ENCODE peak calls at places on chromosomes 12 and 14, in nine cellular contexts. Q is tibial artery, M is heart left ventricle, Z is tibial nerve, X is upper lobe of left lung, P is colonic mucosa, L is fibroblast of lung, Y is A549, D is stomach. O is an unnamed sample. For H3K4me1, the result is how much of the 10 kb centered on the place peaks cover.

GRCh38 chr14:36505193-36505815 is 14.7 kb downstream of the NKX2-1 start:
- DNase-seq in Z (no peak), Y (no peak), Q (no peak), L (no peak), X (peak), P (no peak), M (no peak), D (no peak), O (no peak)

GRCh38 chr14:91373591-91374245 is 43.9 kb downstream of the CCDC88C start:
- DNase-seq in Z (no peak), L (no peak), M (no peak), D (no peak), X (no peak), P (no peak), Q (no peak), Y (no peak), O (no peak)

GRCh38 chr12:119372540-119372939 is 38.0 kb downstream of the CCDC60 start:
- DNase-seq in P (no peak), M (peak), Z (no peak), L (no peak), Y (no peak), Q (no peak), D (no peak), X (no peak), O (no peak)

GRCh38 chr14:96095581-96096476 is 56.7 kb downstream of the C14orf132 start:
- DNase-seq in X (no peak), M (no peak), Y (peak), L (peak), Z (no peak), P (peak), Q (peak), D (peak), O (no peak)

GRCh38 chr12:18468521-18469075 is 207.3 kb downstream of the PIK3C2G start:
- DNase-seq in P (no peak), D (no peak), X (no peak), L (peak), Q (no peak), Z (no peak), Y (no peak), M (no peak), O (no peak)

GRCh38 chr12:19183121-19183838 is 53.7 kb downstream of the PLEKHA5 start:
- DNase-seq in Q (no peak), X (no peak), Y (peak), Z (no peak), M (no peak), D (no peak), L (no peak), P (no peak), O (no peak)

GRCh38 chr12:47141459-47141858 is 61.7 kb upstream of the AMIGO2 start:
- DNase-seq in X (no peak), Y (no peak), L (no peak), P (no peak), Q (no peak), Z (no peak), M (no peak), D (no peak), O (no peak)

GRCh38 chr12:111430418-111431353 is 25.0 kb downstream of the SH2B3 start:
- DNase-seq in D (no peak), Y (no peak), Q (no peak), M (no peak), L (no peak), Z (no peak), X (peak), P (no peak), O (no peak)

GRCh38 chr12:92028039-92028709 is 117.5 kb downstream of the BTG1 start:
- DNase-seq in D (no peak), Z (no peak), L (peak), Y (no peak), Q (no peak), M (no peak), X (no peak), P (no peak), O (no peak)

GRCh38 chr12:131113562-131113961 is 159.9 kb downstream of the ADGRD1 start:
- DNase-seq in P (no peak), Y (no peak), D (no peak), L (no peak), Q (no peak), M (peak), X (peak), Z (no peak), O (no peak)

GRCh38 chr12:39240573-39240972 is 202.3 kb downstream of the KIF21A start:
- DNase-seq in L (peak), Y (no peak), Z (no peak), D (no peak), M (no peak), Q (no peak), X (no peak), P (no peak), O (no peak)

GRCh38 chr14:32472512-32473472 is 143.7 kb downstream of the AKAP6 start:
- DNase-seq in X (no peak), M (peak), Z (no peak), P (no peak), L (peak), Q (no peak), D (no peak), Y (peak), O (no peak)

GRCh38 chr14:68970736-68971135 is 8.4 kb downstream of the ACTN1 start:
- DNase-seq in L (no peak), M (no peak), Y (no peak), D (no peak), Z (no peak), Q (no peak), X (no peak), P (no peak), O (no peak)

GRCh38 chr12:74903522-74903921 is 306.1 kb downstream of the KCNC2 start:
- DNase-seq in D (no peak), Q (no peak), M (no peak), Z (no peak), Y (peak), L (peak), X (no peak), P (no peak), O (no peak)

GRCh38 chr14:60658909-60659585 is 9.8 kb upstream of the SIX1 start:
- DNase-seq in L (no peak), X (no peak), D (no peak), Q (no peak), M (no peak), Y (no peak), Z (no peak), P (no peak), O (no peak)

GRCh38 chr14:68766299-68767247 is 26.3 kb downstream of the ZFP36L1 start:
- DNase-seq in P (no peak), D (no peak), L (no peak), Q (no peak), M (no peak), Y (no peak), X (no peak), Z (no peak), O (peak)

GRCh38 chr12:115313929-115314328 is 630.0 kb upstream of the TBX3 start:
- DNase-seq in X (no peak), D (no peak), Z (no peak), Y (peak), P (no peak), M (no peak), L (peak), Q (no peak), O (no peak)

GRCh38 chr12:45234134-45234865 is 18.4 kb downstream of the ANO6 start:
- DNase-seq in X (no peak), D (no peak), Z (peak), Y (peak), M (no peak), L (peak), Q (no peak), P (no peak), O (peak)

GRCh38 chr14:51342226-51342625 is 102.2 kb downstream of the TMX1 start:
- DNase-seq in X (no peak), Z (no peak), P (no peak), Q (no peak), Y (peak), L (peak), D (no peak), M (no peak), O (no peak)

GRCh38 chr14:58815781-58816297 is 178.1 kb downstream of the DACT1 start:
- DNase-seq in Q (no peak), Z (no peak), X (no peak), P (no peak), L (no peak), M (no peak), Y (no peak), D (no peak), O (no peak)

GRCh38 chr14:99067141-99067920 is 204.7 kb downstream of the BCL11B start:
- DNase-seq in Z (no peak), X (no peak), L (no peak), P (peak), D (no peak), Q (no peak), M (no peak), Y (no peak), O (no peak)

GRCh38 chr12:129028824-129029223 is 175.5 kb downstream of the GLT1D1 start:
- DNase-seq in M (no peak), L (no peak), Y (no peak), Q (no peak), P (no peak), X (no peak), D (no peak), Z (no peak), O (no peak)

GRCh38 chr12:3000548-3001275 is 41.5 kb downstream of the TEAD4 start:
- DNase-seq in Q (no peak), P (no peak), Y (no peak), Z (no peak), L (no peak), X (no peak), M (no peak), D (no peak), O (no peak)

GRCh38 chr12:115710104-115710564 is 567.4 kb downstream of the MED13L start:
- DNase-seq in P (peak), Z (peak), L (peak), D (no peak), Y (peak), X (no peak), Q (no peak), M (peak), O (no peak)

GRCh38 chr12:22978962-22979361 is 354.0 kb downstream of the ETNK1 start:
- DNase-seq in Y (no peak), Z (no peak), X (no peak), D (no peak), L (peak), M (no peak), P (no peak), Q (no peak), O (no peak)

GRCh38 chr14:69580009-69580577 is 5.4 kb upstream of the CCDC177 start:
- DNase-seq in M (peak), X (no peak), Q (no peak), D (peak), Z (no peak), L (peak), Y (peak), P (no peak), O (no peak)

GRCh38 chr12:41051909-41052308 is 136.2 kb upstream of the PDZRN4 start:
- DNase-seq in Q (no peak), Z (no peak), L (no peak), P (no peak), M (no peak), X (no peak), D (no peak), Y (no peak), O (no peak)

GRCh38 chr14:90759370-90760054 is 56.7 kb downstream of the TTC7B start:
- DNase-seq in Y (no peak), M (peak), L (no peak), Q (no peak), P (no peak), Z (no peak), D (peak), X (no peak), O (no peak)

GRCh38 chr14:75979641-75980422 is 2.0 kb downstream of the TGFB3 start:
- DNase-seq in Y (no peak), X (peak), Q (peak), L (no peak), M (no peak), Z (peak), P (no peak), D (no peak), O (peak)

GRCh38 chr12:106251636-106252035 is 3.8 kb upstream of the CKAP4 start:
- DNase-seq in Y (no peak), X (no peak), L (peak), Z (no peak), D (no peak), M (no peak), P (peak), Q (no peak), O (no peak)

GRCh38 chr14:92516966-92517350 is 3.4 kb downstream of the RIN3 start:
- DNase-seq in Y (no peak), Q (no peak), X (no peak), M (no peak), L (no peak), D (no peak), P (no peak), Z (no peak), O (no peak)

GRCh38 chr14:92516344-92516965 is 2.9 kb downstream of the RIN3 start:
- DNase-seq in Z (no peak), Q (no peak), M (no peak), D (no peak), Y (no peak), P (no peak), X (no peak), L (no peak), O (no peak)

GRCh38 chr14:92513966-92514843 is 624 bp downstream of the RIN3 start:
- DNase-seq in L (peak), P (peak), Z (no peak), M (no peak), X (peak), Y (peak), Q (no peak), D (no peak), O (peak)

GRCh38 chr14:92514844-92515509 is 1.4 kb downstream of the RIN3 start:
- DNase-seq in Z (no peak), Y (no peak), L (no peak), Q (no peak), M (no peak), D (no peak), X (no peak), P (no peak), O (no peak)

GRCh38 chr14:92515510-92516343 is 2.1 kb downstream of the RIN3 start:
- DNase-seq in Z (no peak), L (no peak), Y (no peak), P (no peak), M (no peak), X (no peak), Q (no peak), D (no peak), O (no peak)
- H3K4me1 ChIP-seq in Z (under half), L (under half), Y (under half), P (under half), M (half or more), X (under half), Q (under half), D (half or more), O (under half)

GRCh38 chr12:13045816-13046215 is 1.6 kb downstream of the FAM234B start:
- DNase-seq in Y (no peak), X (no peak), M (no peak), Q (no peak), D (no peak), L (no peak), Z (no peak), P (no peak), O (no peak)
- H3K27ac ChIP-seq in Y (no peak), X (no peak), M (no peak), Q (no peak), D (no peak), L (no peak), Z (no peak), P (no peak), O (no peak)

DNA sequence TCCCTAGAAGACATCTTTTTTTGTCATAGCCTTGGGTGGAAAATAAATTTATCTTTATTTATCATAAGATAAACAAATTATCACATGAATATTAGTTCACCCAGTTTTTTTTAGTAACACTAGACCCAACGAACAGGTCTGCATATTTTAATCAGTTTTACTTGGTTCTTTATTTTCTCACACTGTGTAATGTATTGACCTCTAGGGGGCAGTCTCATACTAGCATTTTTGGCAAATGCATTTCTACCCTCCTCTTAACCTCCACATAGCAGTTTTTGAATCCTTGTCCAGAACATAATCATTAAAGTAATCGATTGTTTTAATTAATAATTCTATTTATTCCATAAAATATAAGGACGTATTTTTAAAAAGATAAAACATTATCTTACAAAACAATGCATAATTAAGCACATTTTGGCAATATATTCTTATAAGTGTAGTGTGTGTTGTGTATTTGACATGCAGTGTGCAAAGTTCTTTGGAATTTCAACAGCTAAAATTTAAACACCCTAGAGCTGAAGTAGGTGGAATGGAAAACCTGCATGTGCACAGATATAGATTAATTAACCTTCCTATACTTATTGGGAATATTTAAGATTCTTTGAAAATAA is 31.6 kb upstream of the PTPRQ start:
- DNase-seq in M (no peak), P (no peak), Y (peak), X (no peak), Q (no peak), D (no peak), Z (no peak), L (peak), O (no peak)
- TF ChIP-seq CTCF in M (peak), P (peak), Y (peak), X (peak), Q (peak), D (peak), Z (peak), L (peak), O (peak)

DNA sequence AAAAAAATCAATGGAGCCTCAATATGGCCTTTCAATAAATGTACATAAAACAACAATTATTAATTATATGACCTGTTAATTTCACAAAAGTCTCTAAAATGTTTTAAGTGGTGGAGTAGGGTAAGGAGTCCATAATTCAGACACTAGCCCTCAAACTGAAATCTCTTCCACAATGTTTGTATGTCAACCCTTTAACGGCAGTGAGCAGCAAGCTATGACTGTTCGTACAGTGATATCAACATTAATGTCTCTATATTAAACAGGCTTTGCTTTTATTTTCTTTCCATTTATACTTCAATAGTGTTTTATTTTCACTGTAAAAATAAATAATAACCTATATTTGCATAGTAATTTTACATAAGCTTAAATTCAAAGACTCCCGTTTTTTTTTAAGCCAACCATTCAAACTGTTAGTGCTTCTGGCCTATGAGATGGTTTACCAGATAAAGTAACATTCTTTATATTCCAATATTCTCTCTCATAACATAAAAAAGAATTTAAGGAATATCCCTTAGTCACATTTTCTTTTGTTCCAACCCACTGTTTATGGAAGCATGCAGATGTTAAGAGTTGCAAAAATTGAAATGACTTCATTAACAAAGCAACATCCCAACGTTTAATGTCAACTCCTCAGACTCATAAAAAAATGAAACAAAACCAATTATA is 2.4 kb downstream of the CDK17 start:
- DNase-seq in P (no peak), L (peak), D (no peak), Y (no peak), Z (no peak), Q (no peak), M (no peak), X (no peak), O (no peak)
- H3K4me1 ChIP-seq in P (under half), L (under half), D (under half), Y (under half), Z (under half), Q (under half), M (half or more), X (under half), O (under half)

GRCh38 chr12:132354982-132355680 is 25.7 kb upstream of the GALNT9 start:
- DNase-seq in Z (no peak), P (no peak), D (no peak), L (no peak), Q (no peak), Y (no peak), X (peak), M (no peak), O (no peak)
- H3K27ac ChIP-seq in Z (no peak), P (no peak), D (no peak), L (no peak), Q (no peak), Y (no peak), X (no peak), M (no peak), O (no peak)

DNA sequence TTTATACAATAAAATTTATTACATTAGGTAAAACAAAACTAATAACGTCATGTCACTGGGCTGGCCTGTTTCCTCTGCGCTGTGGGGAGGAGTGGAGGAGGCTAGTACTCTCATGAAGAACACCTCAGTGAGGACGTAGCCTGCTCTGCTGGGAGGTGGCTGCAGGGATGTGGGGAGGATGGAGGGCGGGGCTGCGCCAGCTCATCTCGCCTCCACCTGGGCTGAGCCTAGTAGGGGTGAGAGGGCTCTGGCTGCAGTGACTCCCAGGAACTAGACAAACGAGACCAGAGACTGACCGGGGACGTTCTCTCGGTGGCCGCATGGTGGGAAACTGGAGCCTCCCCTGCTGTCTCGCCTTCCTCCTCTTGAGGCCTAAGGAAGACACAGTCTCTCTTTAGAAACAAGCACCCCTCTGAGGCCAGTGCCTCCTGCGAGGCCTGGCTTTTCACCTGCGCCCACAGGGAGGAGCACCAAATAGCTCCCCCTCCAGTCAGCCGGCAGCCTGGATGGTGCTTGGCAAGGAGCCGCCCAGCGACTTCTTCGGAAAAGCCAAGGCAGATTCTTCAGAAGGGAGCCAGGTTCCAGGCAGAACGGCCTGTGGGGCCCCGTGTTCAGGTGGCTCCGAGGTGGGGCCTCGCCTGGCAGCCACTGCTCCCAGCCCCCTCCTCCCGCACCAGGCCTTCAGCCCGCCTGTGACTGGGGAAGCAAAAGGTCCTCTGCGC is 62.4 kb downstream of the PLEKHG3 start:
- DNase-seq in Q (peak), Y (no peak), L (no peak), Z (no peak), X (peak), P (no peak), M (peak), D (no peak), O (no peak)
- TF ChIP-seq CTCF in Q (no peak), Y (no peak), L (no peak), Z (no peak), X (no peak), P (no peak), M (no peak), D (no peak), O (no peak)

GRCh38 chr14:55609681-55610080 is 29.7 kb downstream of the KTN1 start:
- DNase-seq in Z (no peak), P (no peak), Q (no peak), D (no peak), M (no peak), Y (no peak), L (peak), X (no peak), O (no peak)

GRCh38 chr14:55604900-55605418 is 25.0 kb downstream of the KTN1 start:
- DNase-seq in L (no peak), P (no peak), D (no peak), M (no peak), Y (no peak), Z (no peak), X (no peak), Q (no peak), O (no peak)

GRCh38 chr14:55604467-55604866 is 24.5 kb downstream of the KTN1 start:
- DNase-seq in L (no peak), X (no peak), Q (no peak), Z (no peak), P (no peak), D (no peak), Y (no peak), M (no peak), O (no peak)

GRCh38 chr14:55605793-55606192 is 25.8 kb downstream of the KTN1 start:
- DNase-seq in M (no peak), Z (no peak), Y (peak), P (no peak), D (no peak), L (peak), Q (no peak), X (no peak), O (no peak)

GRCh38 chr14:55607386-55607785 is 27.4 kb downstream of the KTN1 start:
- DNase-seq in Z (no peak), M (no peak), Q (no peak), P (no peak), D (no peak), Y (no peak), X (no peak), L (no peak), O (no peak)
- H3K4me1 ChIP-seq in Z (under half), M (under half), Q (half or more), P (under half), D (half or more), Y (half or more), X (under half), L (under half), O (under half)

O was measured in ovary.